ENCODE peak calls at places on chromosomes 13 and 19, in eight cellular contexts. Y is GM12864; H is Caki2; X is cerebellar cortex; M is activated T-helper 2 cell treated with anti-CD3 and anti-CD28 coated beads, Interferon-gamma antibody, Interleukin-2, Interleukin-4, amounts not matched to agents 10 μg/mL and 5 μg/mL and 100 μg/mL, durations not matched to agents 14 hours and 24 hours and 36 hours; W is T-helper 9 cell; V is uterus; S is COLO829. N is an unnamed sample.

GRCh38 chr13:110971486-110971885 is 56.6 kb upstream of the ANKRD10 start:
- DNase-seq in Y (no peak), H (no peak), X (no peak), M (no peak), W (no peak), V (no peak), S (no peak), N (no peak)

GRCh38 chr19:45645631-45646344 is 6.6 kb upstream of the EML2 start:
- DNase-seq in Y (peak), H (no peak), X (peak), M (peak), W (peak), V (peak), S (peak), N (peak)

GRCh38 chr19:40089462-40089861 is 1.3 kb downstream of the ZNF780A start:
- DNase-seq in Y (no peak), H (peak), X (peak), M (no peak), W (no peak), V (no peak), S (no peak), N (no peak)

GRCh38 chr19:492091-492531 is 4.2 kb upstream of the MADCAM1 start:
- DNase-seq in Y (no peak), H (no peak), X (no peak), M (no peak), W (peak), V (no peak), S (no peak), N (no peak)

GRCh38 chr13:99392806-99393135 is 85.6 kb upstream of the GPR183 start:
- DNase-seq in Y (no peak), H (no peak), X (no peak), M (no peak), W (no peak), V (no peak), S (no peak), N (peak)

GRCh38 chr13:75879656-75880055 is 243.5 kb downstream of the LMO7 start:
- DNase-seq in Y (no peak), H (no peak), X (no peak), M (no peak), W (no peak), V (no peak), S (peak), N (no peak)

GRCh38 chr19:14553939-14554243 is 18.0 kb downstream of the NDUFB7 start:
- DNase-seq in Y (no peak), H (no peak), X (no peak), M (no peak), W (no peak), V (no peak), S (no peak), N (no peak)

GRCh38 chr19:57244513-57244912 is 4.1 kb downstream of the ZNF805 start:
- DNase-seq in Y (no peak), H (no peak), X (no peak), M (no peak), W (no peak), V (no peak), S (no peak), N (no peak)

N was measured in lower leg skin.